ENCODE peak calls at places on chromosome 4, in nine cellular contexts. One of them, this sample, is unnamed.

GRCh38 chr4:64564126-64564525 is 154.9 kb upstream of the TECRL start:
- DNase-seq in aorta: no peak
- DNase-seq in right lobe of liver: no peak
- DNase-seq in astrocyte of the spinal cord: peak; percentile 61
- DNase-seq in A549: no peak
- DNase-seq in cardiac fibroblast: no peak
- DNase-seq in PC-9: no peak
- DNase-seq in small intestine: no peak
- DNase-seq in Caco-2: no peak
- DNase-seq in this sample: peak; percentile 72

GRCh38 chr4:82713856-82714255 is 84.7 kb downstream of the SCD5 start:
- DNase-seq in aorta: no peak
- DNase-seq in right lobe of liver: no peak
- DNase-seq in astrocyte of the spinal cord: no peak
- DNase-seq in A549: no peak
- DNase-seq in cardiac fibroblast: no peak
- DNase-seq in PC-9: no peak
- DNase-seq in small intestine: no peak
- DNase-seq in Caco-2: no peak
- DNase-seq in this sample: peak; percentile 90

GRCh38 chr4:148780426-148781005 is 338.3 kb upstream of the NR3C2 start:
- DNase-seq in aorta: no peak
- DNase-seq in right lobe of liver: no peak
- DNase-seq in astrocyte of the spinal cord: no peak
- DNase-seq in A549: no peak
- DNase-seq in cardiac fibroblast: no peak
- DNase-seq in PC-9: no peak
- DNase-seq in small intestine: peak; percentile 15
- DNase-seq in Caco-2: no peak
- DNase-seq in this sample: no peak

GRCh38 chr4:66769436-66769835 is 775.9 kb downstream of the CENPC start:
- DNase-seq in aorta: no peak
- DNase-seq in right lobe of liver: no peak
- DNase-seq in astrocyte of the spinal cord: no peak
- DNase-seq in A549: no peak
- DNase-seq in cardiac fibroblast: no peak
- DNase-seq in PC-9: no peak
- DNase-seq in small intestine: no peak
- DNase-seq in Caco-2: no peak
- DNase-seq in this sample: peak; percentile 27

GRCh38 chr4:128347175-128347868 is 59.7 kb upstream of the PGRMC2 start:
- DNase-seq in aorta: no peak
- DNase-seq in right lobe of liver: no peak
- DNase-seq in astrocyte of the spinal cord: no peak
- DNase-seq in A549: no peak
- DNase-seq in cardiac fibroblast: peak; percentile 48
- DNase-seq in PC-9: peak; percentile 38
- DNase-seq in small intestine: peak; percentile 44
- DNase-seq in Caco-2: no peak
- DNase-seq in this sample: no peak

GRCh38 chr4:36348403-36348938 is 67.1 kb downstream of the DTHD1 start:
- DNase-seq in aorta: no peak
- DNase-seq in right lobe of liver: no peak
- DNase-seq in astrocyte of the spinal cord: no peak
- DNase-seq in A549: no peak
- DNase-seq in cardiac fibroblast: no peak
- DNase-seq in PC-9: no peak
- DNase-seq in small intestine: peak; percentile 5
- DNase-seq in Caco-2: no peak
- DNase-seq in this sample: no peak

GRCh38 chr4:114277690-114278089 is 298.2 kb upstream of the ARSJ start:
- DNase-seq in aorta: no peak
- DNase-seq in right lobe of liver: no peak
- DNase-seq in astrocyte of the spinal cord: peak; percentile 68
- DNase-seq in A549: no peak
- DNase-seq in cardiac fibroblast: no peak
- DNase-seq in PC-9: no peak
- DNase-seq in small intestine: no peak
- DNase-seq in Caco-2: no peak
- DNase-seq in this sample: peak; percentile 57

GRCh38 chr4:83785906-83786305 is 250.0 kb downstream of the GPAT3 start:
- DNase-seq in aorta: no peak
- DNase-seq in right lobe of liver: no peak
- DNase-seq in astrocyte of the spinal cord: no peak
- DNase-seq in A549: no peak
- DNase-seq in cardiac fibroblast: no peak
- DNase-seq in PC-9: no peak
- DNase-seq in small intestine: no peak
- DNase-seq in Caco-2: no peak
- DNase-seq in this sample: no peak

GRCh38 chr4:145437466-145437865 is 44.2 kb upstream of the SMAD1 start:
- DNase-seq in aorta: no peak
- DNase-seq in right lobe of liver: no peak
- DNase-seq in astrocyte of the spinal cord: no peak
- DNase-seq in A549: no peak
- DNase-seq in cardiac fibroblast: no peak
- DNase-seq in PC-9: no peak
- DNase-seq in small intestine: no peak
- DNase-seq in Caco-2: no peak
- DNase-seq in this sample: peak; percentile 48

GRCh38 chr4:142558851-142559250 is 287.2 kb downstream of the INPP4B start:
- DNase-seq in aorta: no peak
- DNase-seq in right lobe of liver: no peak
- DNase-seq in astrocyte of the spinal cord: no peak
- DNase-seq in A549: no peak
- DNase-seq in cardiac fibroblast: peak; percentile 51
- DNase-seq in PC-9: no peak
- DNase-seq in small intestine: no peak
- DNase-seq in Caco-2: peak; percentile 24
- DNase-seq in this sample: no peak

GRCh38 chr4:128176643-128177042 is 111.0 kb downstream of the PGRMC2 start:
- DNase-seq in aorta: no peak
- DNase-seq in right lobe of liver: no peak
- DNase-seq in astrocyte of the spinal cord: no peak
- DNase-seq in A549: no peak
- DNase-seq in cardiac fibroblast: no peak
- DNase-seq in PC-9: no peak
- DNase-seq in small intestine: no peak
- DNase-seq in Caco-2: no peak
- DNase-seq in this sample: no peak

GRCh38 chr4:37802068-37802666 is 24.3 kb upstream of the PGM2 start:
- DNase-seq in aorta: no peak
- DNase-seq in right lobe of liver: no peak
- DNase-seq in astrocyte of the spinal cord: peak; percentile 73
- DNase-seq in A549: peak; percentile 27
- DNase-seq in cardiac fibroblast: peak; percentile 67
- DNase-seq in PC-9: peak; percentile 75
- DNase-seq in small intestine: peak; percentile 90
- DNase-seq in Caco-2: peak; percentile 77
- DNase-seq in this sample: peak; percentile 87

GRCh38 chr4:139736257-139736626 is 70.6 kb downstream of the MGST2 start:
- DNase-seq in aorta: no peak
- DNase-seq in right lobe of liver: no peak
- DNase-seq in astrocyte of the spinal cord: no peak
- DNase-seq in A549: no peak
- DNase-seq in cardiac fibroblast: no peak
- DNase-seq in PC-9: no peak
- DNase-seq in small intestine: no peak
- DNase-seq in Caco-2: no peak
- DNase-seq in this sample: no peak

GRCh38 chr4:159312236-159312635 is 209.4 kb downstream of the RAPGEF2 start:
- DNase-seq in aorta: no peak
- DNase-seq in right lobe of liver: no peak
- DNase-seq in astrocyte of the spinal cord: no peak
- DNase-seq in A549: no peak
- DNase-seq in cardiac fibroblast: no peak
- DNase-seq in PC-9: no peak
- DNase-seq in small intestine: no peak
- DNase-seq in Caco-2: no peak
- DNase-seq in this sample: no peak

GRCh38 chr4:169383724-169384123 is 113.0 kb upstream of the SH3RF1 start:
- DNase-seq in aorta: no peak
- DNase-seq in right lobe of liver: no peak
- DNase-seq in astrocyte of the spinal cord: peak; percentile 94
- DNase-seq in A549: peak; percentile 2
- DNase-seq in cardiac fibroblast: peak; percentile 86
- DNase-seq in PC-9: peak; percentile 38
- DNase-seq in small intestine: no peak
- DNase-seq in Caco-2: no peak
- DNase-seq in this sample: peak; percentile 72

GRCh38 chr4:104747635-104748034 is 252.9 kb upstream of the CXXC4 start:
- DNase-seq in aorta: no peak
- DNase-seq in right lobe of liver: no peak
- DNase-seq in astrocyte of the spinal cord: no peak
- DNase-seq in A549: no peak
- DNase-seq in cardiac fibroblast: no peak
- DNase-seq in PC-9: peak; percentile 51
- DNase-seq in small intestine: no peak
- DNase-seq in Caco-2: no peak
- DNase-seq in this sample: peak; percentile 36

GRCh38 chr4:53494851-53495250 is 96.4 kb downstream of the LNX1 start:
- DNase-seq in aorta: no peak
- DNase-seq in right lobe of liver: no peak
- DNase-seq in astrocyte of the spinal cord: no peak
- DNase-seq in A549: no peak
- DNase-seq in cardiac fibroblast: no peak
- DNase-seq in PC-9: no peak
- DNase-seq in small intestine: no peak
- DNase-seq in Caco-2: no peak
- DNase-seq in this sample: no peak

GRCh38 chr4:168593399-168593798 is 96.5 kb downstream of the PALLD start:
- DNase-seq in aorta: no peak
- DNase-seq in right lobe of liver: no peak
- DNase-seq in astrocyte of the spinal cord: no peak
- DNase-seq in A549: no peak
- DNase-seq in cardiac fibroblast: no peak
- DNase-seq in PC-9: no peak
- DNase-seq in small intestine: no peak
- DNase-seq in Caco-2: no peak
- DNase-seq in this sample: peak; percentile 80

GRCh38 chr4:7607156-7607910 is 172.6 kb upstream of the PSAPL1 start:
- DNase-seq in aorta: no peak
- DNase-seq in right lobe of liver: no peak
- DNase-seq in astrocyte of the spinal cord: no peak
- DNase-seq in A549: no peak
- DNase-seq in cardiac fibroblast: peak; percentile 21
- DNase-seq in PC-9: no peak
- DNase-seq in small intestine: no peak
- DNase-seq in Caco-2: no peak
- DNase-seq in this sample: no peak

DNA sequence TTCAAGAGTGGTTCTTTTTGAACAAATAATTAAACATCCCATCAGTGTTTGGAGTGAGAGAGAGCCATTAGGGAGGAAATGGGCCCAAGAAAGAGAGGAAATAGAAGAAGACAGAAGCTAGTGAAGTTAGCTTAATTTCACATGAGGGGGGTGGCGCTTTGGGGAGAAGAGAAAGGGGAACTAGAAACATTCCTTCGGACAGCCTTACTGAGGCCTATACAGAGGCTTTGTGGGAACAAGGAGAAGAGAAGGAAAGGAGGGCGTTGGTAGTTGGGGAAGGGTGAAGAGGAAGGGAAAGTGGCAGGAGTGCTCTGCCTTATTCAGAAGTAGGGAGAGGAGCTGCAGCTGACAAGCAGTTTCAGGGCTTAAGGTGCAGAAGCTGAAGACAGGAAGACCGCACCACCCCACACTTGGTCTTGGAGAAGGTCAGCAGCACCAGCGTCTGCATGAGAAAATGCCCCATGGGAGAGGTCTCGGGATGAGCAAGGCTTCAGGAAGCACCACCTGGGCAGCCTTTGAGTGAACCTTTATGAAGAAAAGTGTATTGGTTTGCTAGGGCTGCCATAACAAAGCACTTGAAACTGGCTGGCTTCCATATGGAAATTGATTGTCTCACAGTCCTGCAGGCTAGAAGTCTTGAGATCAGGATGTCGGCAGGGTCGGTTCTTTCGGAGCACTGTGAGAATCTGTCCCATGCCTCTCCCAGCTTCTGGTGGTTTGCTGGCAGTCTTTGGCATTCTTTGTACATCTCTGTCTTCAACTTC is 85.1 kb downstream of the KIT start:
- DNase-seq in aorta: no peak
- DNase-seq in right lobe of liver: no peak
- DNase-seq in astrocyte of the spinal cord: no peak
- DNase-seq in A549: no peak
- DNase-seq in cardiac fibroblast: no peak
- DNase-seq in PC-9: no peak
- DNase-seq in small intestine: no peak
- DNase-seq in Caco-2: no peak
- DNase-seq in this sample: no peak
- H3K4me3 ChIP-seq in aorta: no peak overlapping the region
- H3K4me3 ChIP-seq in right lobe of liver: no peak overlapping the region
- H3K4me3 ChIP-seq in astrocyte of the spinal cord: no peak overlapping the region
- H3K4me3 ChIP-seq in A549: no peak overlapping the region
- H3K4me3 ChIP-seq in cardiac fibroblast: no peak overlapping the region
- H3K4me3 ChIP-seq in PC-9: no peak overlapping the region
- H3K4me3 ChIP-seq in small intestine: no peak overlapping the region
- H3K4me3 ChIP-seq in Caco-2: no peak overlapping the region
- H3K4me3 ChIP-seq in this sample: no peak overlapping the region

GRCh38 chr4:41882622-41883347 is 52.4 kb upstream of the TMEM33 start:
- DNase-seq in aorta: no peak
- DNase-seq in right lobe of liver: no peak
- DNase-seq in astrocyte of the spinal cord: peak; percentile 42
- DNase-seq in A549: peak; percentile 78
- DNase-seq in cardiac fibroblast: peak; percentile 45
- DNase-seq in PC-9: no peak
- DNase-seq in small intestine: peak; percentile 30
- DNase-seq in Caco-2: peak; percentile 38
- DNase-seq in this sample: peak; percentile 51
- H3K4me3 ChIP-seq in aorta: peak overlapping the region; percentile 2
- H3K4me3 ChIP-seq in right lobe of liver: no peak overlapping the region
- H3K4me3 ChIP-seq in astrocyte of the spinal cord: no peak overlapping the region
- H3K4me3 ChIP-seq in A549: peak overlapping the region; percentile 72
- H3K4me3 ChIP-seq in cardiac fibroblast: no peak overlapping the region
- H3K4me3 ChIP-seq in PC-9: peak overlapping the region; percentile 57
- H3K4me3 ChIP-seq in small intestine: no peak overlapping the region
- H3K4me3 ChIP-seq in Caco-2: no peak overlapping the region
- H3K4me3 ChIP-seq in this sample: no peak overlapping the region

GRCh38 chr4:13531609-13531998 is 12.7 kb downstream of the NKX3-2 start:
- DNase-seq in aorta: no peak
- DNase-seq in right lobe of liver: no peak
- DNase-seq in astrocyte of the spinal cord: no peak
- DNase-seq in A549: no peak
- DNase-seq in cardiac fibroblast: no peak
- DNase-seq in PC-9: no peak
- DNase-seq in small intestine: no peak
- DNase-seq in Caco-2: no peak
- DNase-seq in this sample: no peak
- H3K4me3 ChIP-seq in aorta: no peak overlapping the region
- H3K4me3 ChIP-seq in right lobe of liver: no peak overlapping the region
- H3K4me3 ChIP-seq in astrocyte of the spinal cord: no peak overlapping the region
- H3K4me3 ChIP-seq in A549: no peak overlapping the region
- H3K4me3 ChIP-seq in cardiac fibroblast: no peak overlapping the region
- H3K4me3 ChIP-seq in PC-9: no peak overlapping the region
- H3K4me3 ChIP-seq in small intestine: no peak overlapping the region
- H3K4me3 ChIP-seq in Caco-2: no peak overlapping the region
- H3K4me3 ChIP-seq in this sample: no peak overlapping the region

DNA sequence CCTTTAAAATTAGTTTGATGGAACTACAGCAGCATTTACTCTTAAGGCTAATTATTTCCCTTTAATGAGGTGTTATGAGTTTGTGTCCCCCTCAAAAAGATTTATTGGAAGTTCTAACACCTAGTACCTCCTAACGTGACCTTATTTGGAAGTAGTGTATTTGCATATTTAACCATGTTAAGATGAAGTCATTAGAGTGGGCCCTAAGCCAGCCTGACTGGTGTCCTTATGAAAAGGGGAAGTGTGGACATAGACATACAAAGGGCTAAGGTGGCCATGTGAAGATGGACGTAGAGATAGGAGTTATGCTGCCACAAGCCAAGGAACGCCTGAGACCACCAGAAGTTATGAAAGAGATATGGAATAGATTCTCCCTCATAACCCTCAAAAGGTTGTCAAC is 985.4 kb upstream of the INTU start:
- DNase-seq in aorta: no peak
- DNase-seq in right lobe of liver: no peak
- DNase-seq in astrocyte of the spinal cord: no peak
- DNase-seq in A549: no peak
- DNase-seq in cardiac fibroblast: no peak
- DNase-seq in PC-9: no peak
- DNase-seq in small intestine: no peak
- DNase-seq in Caco-2: no peak
- DNase-seq in this sample: no peak
- H3K4me3 ChIP-seq in aorta: no peak overlapping the region
- H3K4me3 ChIP-seq in right lobe of liver: no peak overlapping the region
- H3K4me3 ChIP-seq in astrocyte of the spinal cord: no peak overlapping the region
- H3K4me3 ChIP-seq in A549: no peak overlapping the region
- H3K4me3 ChIP-seq in cardiac fibroblast: no peak overlapping the region
- H3K4me3 ChIP-seq in PC-9: no peak overlapping the region
- H3K4me3 ChIP-seq in small intestine: no peak overlapping the region
- H3K4me3 ChIP-seq in Caco-2: no peak overlapping the region
- H3K4me3 ChIP-seq in this sample: no peak overlapping the region